ENCODE peak calls at places on chromosome 11, in seven cellular contexts. O, C, T, K, Q, N and V are unnamed samples.

GRCh38 chr11:97614571-97614970 is 1224.8 kb downstream of the JRKL start:
- DNase-seq in Q (no peak), O (no peak), K (no peak), C (no peak), T (no peak), N (no peak), V (no peak)

GRCh38 chr11:99277281-99277680 is 256.5 kb downstream of the CNTN5 start:
- DNase-seq in O (no peak), C (no peak), Q (no peak), N (no peak), K (no peak), T (no peak), V (no peak)

GRCh38 chr11:115716577-115717214 is 212.5 kb upstream of the CADM1 start:
- DNase-seq in T (peak), Q (no peak), N (no peak), K (no peak), C (no peak), O (no peak), V (no peak)

GRCh38 chr11:78835646-78836045 is 261.0 kb upstream of the NARS2 start:
- DNase-seq in O (no peak), N (no peak), C (no peak), K (no peak), T (no peak), Q (no peak), V (no peak)

GRCh38 chr11:26331911-26332571 is at the start of gene ANO3:
- DNase-seq in Q (no peak), K (peak), T (peak), C (peak), N (peak), O (peak), V (peak)

GRCh38 chr11:91446267-91446666 is 778.4 kb upstream of the FAT3 start:
- DNase-seq in O (no peak), T (no peak), K (no peak), N (no peak), Q (no peak), C (no peak), V (no peak)

GRCh38 chr11:114102993-114103896 is 43.7 kb downstream of the ZBTB16 start:
- DNase-seq in K (no peak), Q (no peak), T (no peak), N (no peak), O (no peak), C (no peak), V (no peak)

GRCh38 chr11:69008774-69009440 is 4.1 kb downstream of the MRGPRF start:
- DNase-seq in T (no peak), Q (peak), K (no peak), O (peak), C (peak), N (no peak), V (peak)

GRCh38 chr11:17544181-17544622 is at the start of gene USH1C:
- DNase-seq in Q (peak), K (no peak), T (no peak), O (peak), N (no peak), C (no peak), V (no peak)

GRCh38 chr11:73991471-73992006 is 8.9 kb upstream of the UCP2 start:
- DNase-seq in O (no peak), C (no peak), T (no peak), N (no peak), Q (peak), K (no peak), V (peak)

GRCh38 chr11:75482310-75482606 is 43.5 kb downstream of the GDPD5 start:
- DNase-seq in C (no peak), Q (no peak), N (no peak), K (no peak), T (no peak), O (no peak), V (no peak)

GRCh38 chr11:114738954-114739353 is 60.6 kb downstream of the NXPE2 start:
- DNase-seq in Q (no peak), T (peak), N (peak), K (peak), C (peak), O (no peak), V (peak)

GRCh38 chr11:28017816-28018215 is 90.1 kb downstream of the KIF18A start:
- DNase-seq in C (peak), Q (no peak), K (no peak), N (no peak), T (no peak), O (no peak), V (no peak)

GRCh38 chr11:35404397-35404775 is 15.0 kb downstream of the SLC1A2 start:
- DNase-seq in O (peak), N (no peak), Q (no peak), K (no peak), T (no peak), C (peak), V (peak)

GRCh38 chr11:20477418-20478090 is 90.0 kb downstream of the PRMT3 start:
- DNase-seq in Q (no peak), K (no peak), O (no peak), T (no peak), N (no peak), C (no peak), V (no peak)

GRCh38 chr11:128310676-128311445 is 276.5 kb downstream of the ETS1 start:
- DNase-seq in O (no peak), C (peak), N (no peak), Q (no peak), T (no peak), K (no peak), V (no peak)

GRCh38 chr11:122045181-122045586 is 70.8 kb downstream of the BLID start:
- DNase-seq in Q (no peak), C (peak), N (no peak), O (no peak), K (no peak), T (no peak), V (no peak)

GRCh38 chr11:11426226-11426915 is 73.3 kb upstream of the CSNK2A3 start:
- DNase-seq in K (no peak), O (no peak), C (peak), T (no peak), Q (no peak), N (no peak), V (no peak)

GRCh38 chr11:9601041-9601875 is 27.8 kb downstream of the WEE1 start:
- DNase-seq in N (no peak), C (peak), T (peak), O (no peak), Q (peak), K (no peak), V (peak)

GRCh38 chr11:46553746-46554204 is 40.0 kb downstream of the AMBRA1 start:
- DNase-seq in Q (no peak), C (peak), O (no peak), T (no peak), K (no peak), N (no peak), V (no peak)

GRCh38 chr11:130719516-130719915 is 196.8 kb downstream of the SNX19 start:
- DNase-seq in T (no peak), O (no peak), Q (no peak), C (no peak), K (no peak), N (no peak), V (no peak)

GRCh38 chr11:130772266-130773227 is 143.7 kb downstream of the SNX19 start:
- DNase-seq in C (peak), O (no peak), K (no peak), T (no peak), N (no peak), Q (no peak), V (no peak)

GRCh38 chr11:13850256-13851010 is 112.1 kb upstream of the SPON1 start:
- DNase-seq in N (no peak), T (peak), K (no peak), Q (no peak), C (no peak), O (no peak), V (no peak)

GRCh38 chr11:72443016-72443415 is 8.7 kb upstream of the CLPB start:
- DNase-seq in T (no peak), O (no peak), N (no peak), C (peak), K (no peak), Q (no peak), V (no peak)

GRCh38 chr11:134380229-134380628 is 31.8 kb downstream of the B3GAT1 start:
- DNase-seq in N (no peak), O (no peak), Q (no peak), C (no peak), T (no peak), K (no peak), V (no peak)

GRCh38 chr11:86606849-86607481 is 65.5 kb downstream of the ME3 start:
- DNase-seq in K (no peak), N (no peak), C (no peak), O (no peak), Q (no peak), T (no peak), V (no peak)

GRCh38 chr11:35418847-35419712 is at the start of gene SLC1A2:
- DNase-seq in K (no peak), N (no peak), T (peak), O (peak), C (no peak), Q (no peak), V (peak)

GRCh38 chr11:92123540-92123939 is 101.1 kb upstream of the FAT3 start:
- DNase-seq in T (no peak), O (no peak), Q (no peak), N (no peak), K (no peak), C (peak), V (no peak)

GRCh38 chr11:76835928-76836612 is 24.6 kb upstream of the ACER3 start:
- DNase-seq in T (no peak), O (no peak), N (peak), Q (no peak), K (no peak), C (no peak), V (no peak)

GRCh38 chr11:64101461-64101860 is 64.5 kb downstream of the MACROD1 start:
- DNase-seq in T (no peak), K (no peak), Q (no peak), C (no peak), N (no peak), O (no peak), V (no peak)

GRCh38 chr11:33694346-33695050 is 6.1 kb downstream of the C11orf91 start:
- DNase-seq in K (no peak), N (no peak), O (no peak), Q (no peak), T (no peak), C (no peak), V (no peak)

GRCh38 chr11:31805037-31805628 is 6.0 kb downstream of the PAX6 start:
- DNase-seq in O (peak), Q (no peak), N (no peak), C (no peak), T (no peak), K (no peak), V (no peak)

GRCh38 chr11:130168105-130168504 is 8.5 kb downstream of the ST14 start:
- DNase-seq in C (peak), T (no peak), Q (no peak), O (no peak), N (no peak), K (no peak), V (no peak)

GRCh38 chr11:36878747-36879146 is 280.7 kb upstream of the RAG2 start:
- DNase-seq in N (no peak), T (no peak), C (no peak), K (no peak), O (no peak), Q (no peak), V (no peak)

GRCh38 chr11:10824888-10825287 is 16.2 kb upstream of the EIF4G2 start:
- DNase-seq in O (no peak), K (no peak), N (no peak), Q (no peak), T (no peak), C (no peak), V (no peak)

GRCh38 chr11:96342131-96342970 is 644 bp downstream of the MAML2 start:
- DNase-seq in Q (no peak), N (no peak), K (no peak), O (no peak), C (no peak), T (no peak), V (no peak)
- H3K27ac ChIP-seq in Q (peak), N (peak), K (no peak), O (peak), C (peak), T (peak), V (peak)

GRCh38 chr11:83008581-83008923 is 63.1 kb downstream of the RAB30 start:
- DNase-seq in O (no peak), K (no peak), N (no peak), T (no peak), Q (no peak), C (no peak), V (no peak)

GRCh38 chr11:83011333-83012167 is 60.1 kb downstream of the RAB30 start:
- DNase-seq in C (no peak), K (no peak), O (no peak), Q (no peak), T (peak), N (no peak), V (no peak)

GRCh38 chr11:83014951-83015350 is 56.7 kb downstream of the RAB30 start:
- DNase-seq in Q (no peak), N (no peak), O (no peak), C (no peak), K (no peak), T (no peak), V (no peak)

GRCh38 chr11:83009999-83010398 is 61.7 kb downstream of the RAB30 start:
- DNase-seq in O (no peak), Q (no peak), T (no peak), C (no peak), K (no peak), N (no peak), V (no peak)

GRCh38 chr11:83012168-83013067 is 59.3 kb downstream of the RAB30 start:
- DNase-seq in C (no peak), N (no peak), O (no peak), K (no peak), T (no peak), Q (no peak), V (no peak)
- H3K27ac ChIP-seq in C (no peak), N (no peak), O (no peak), K (no peak), T (peak), Q (no peak), V (peak)

GRCh38 chr11:111522426-111522825 is 7.8 kb downstream of the HOATZ start:
- DNase-seq in O (no peak), Q (no peak), N (no peak), C (no peak), T (no peak), K (no peak), V (no peak)

GRCh38 chr11:111521132-111521531 is 6.6 kb downstream of the HOATZ start:
- DNase-seq in Q (no peak), O (no peak), C (no peak), T (no peak), K (no peak), N (no peak), V (no peak)

GRCh38 chr11:111515591-111515990 is 1.0 kb downstream of the HOATZ start:
- DNase-seq in N (no peak), T (no peak), C (no peak), K (no peak), Q (no peak), O (no peak), V (no peak)

GRCh38 chr11:111520565-111520964 is 6.0 kb downstream of the HOATZ start:
- DNase-seq in K (no peak), C (no peak), N (no peak), Q (no peak), O (no peak), T (no peak), V (no peak)

DNA sequence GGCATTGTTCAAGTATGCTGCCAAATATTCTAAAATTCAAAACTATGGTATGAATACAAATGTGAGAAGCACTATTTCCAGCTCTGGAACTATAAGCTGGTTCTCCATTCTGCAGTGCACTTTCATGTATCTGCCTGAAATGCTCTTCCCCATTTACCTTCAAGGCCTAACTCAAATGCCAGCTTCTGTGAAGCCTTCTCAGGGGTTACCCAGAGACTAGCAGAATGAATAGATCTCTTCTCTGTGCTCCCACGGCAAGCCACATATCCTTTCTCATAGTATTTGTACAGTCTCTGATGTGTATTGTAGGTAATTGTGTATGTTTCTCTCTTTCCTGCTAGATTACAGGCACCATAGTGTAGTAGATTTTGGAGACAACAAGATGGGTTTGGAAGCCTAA is 4.1 kb downstream of the HOATZ start:
- DNase-seq in T (no peak), C (no peak), Q (no peak), O (no peak), N (no peak), K (no peak), V (no peak)
- H3K27ac ChIP-seq in T (no peak), C (no peak), Q (no peak), O (no peak), N (no peak), K (no peak), V (no peak)

DNA sequence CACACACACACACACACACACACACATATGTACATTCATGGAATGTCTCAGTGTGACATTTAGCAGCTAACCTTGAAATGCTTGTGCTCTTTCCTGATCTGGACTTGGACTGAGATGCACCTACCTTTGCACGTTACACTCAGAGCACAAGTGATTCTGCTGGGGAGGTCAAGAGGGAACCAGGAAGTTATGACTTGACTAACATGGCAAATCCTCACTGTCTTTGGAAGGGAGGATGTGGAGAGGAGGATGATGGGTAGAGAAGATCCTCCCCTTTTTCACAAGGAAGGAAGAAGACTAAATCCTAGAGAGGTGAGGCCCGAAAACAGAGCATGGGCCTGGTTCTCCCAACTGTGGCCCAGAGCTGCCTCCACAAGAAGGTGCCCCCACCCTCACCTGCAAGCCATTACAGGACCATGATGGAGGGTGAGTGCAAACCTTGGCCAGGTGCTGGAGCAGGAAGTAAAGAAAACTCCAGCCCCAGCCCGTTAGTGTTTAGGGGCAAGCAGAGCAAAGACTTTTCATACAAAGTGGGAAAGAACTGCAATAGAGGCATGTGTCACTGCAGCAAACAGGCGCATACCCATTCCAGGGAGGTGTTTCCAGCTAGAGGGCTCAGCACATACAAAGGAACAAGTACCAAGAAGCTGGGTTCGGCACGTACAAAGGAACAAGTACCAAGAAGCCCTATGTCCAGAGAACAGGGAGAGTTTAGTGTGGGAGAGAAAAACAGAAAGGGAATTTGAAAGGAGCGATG is 26.4 kb downstream of the SCN4B start:
- DNase-seq in N (no peak), T (no peak), Q (no peak), K (no peak), C (peak), O (no peak), V (no peak)
- H3K27ac ChIP-seq in N (no peak), T (no peak), Q (no peak), K (no peak), C (no peak), O (no peak), V (no peak)

GRCh38 chr11:108670381-108670930 is 5.6 kb downstream of the DDX10 start:
- DNase-seq in T (no peak), O (no peak), K (no peak), C (no peak), Q (no peak), N (no peak), V (no peak)
- H3K27ac ChIP-seq in T (no peak), O (no peak), K (no peak), C (no peak), Q (no peak), N (no peak), V (no peak)

DNA sequence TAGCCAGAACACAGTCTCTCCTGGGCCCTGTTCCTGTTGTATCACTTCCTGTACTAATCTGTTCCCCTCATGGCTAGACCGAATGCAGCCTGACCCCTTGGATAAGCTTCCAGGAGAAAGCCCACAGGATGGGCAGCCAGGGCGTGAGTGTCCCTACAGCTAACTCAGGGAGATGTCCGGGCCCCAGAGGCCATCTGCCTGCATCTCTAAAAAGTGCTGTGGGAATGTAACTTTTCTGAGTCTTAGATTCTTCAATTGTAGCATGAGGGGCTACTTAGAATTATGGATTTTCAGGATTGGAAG is 7.7 kb upstream of the MALAT1 start:
- DNase-seq in O (peak), T (no peak), C (no peak), Q (no peak), K (no peak), N (no peak), V (no peak)
- H3K27ac ChIP-seq in O (peak), T (peak), C (peak), Q (peak), K (no peak), N (peak), V (peak)

GRCh38 chr11:126415669-126416420 is 60.4 kb downstream of the ST3GAL4 start:
- DNase-seq in Q (no peak), N (no peak), T (peak), O (no peak), C (no peak), K (no peak), V (peak)
- H3K27ac ChIP-seq in Q (peak), N (peak), T (peak), O (peak), C (no peak), K (no peak), V (peak)

DNA sequence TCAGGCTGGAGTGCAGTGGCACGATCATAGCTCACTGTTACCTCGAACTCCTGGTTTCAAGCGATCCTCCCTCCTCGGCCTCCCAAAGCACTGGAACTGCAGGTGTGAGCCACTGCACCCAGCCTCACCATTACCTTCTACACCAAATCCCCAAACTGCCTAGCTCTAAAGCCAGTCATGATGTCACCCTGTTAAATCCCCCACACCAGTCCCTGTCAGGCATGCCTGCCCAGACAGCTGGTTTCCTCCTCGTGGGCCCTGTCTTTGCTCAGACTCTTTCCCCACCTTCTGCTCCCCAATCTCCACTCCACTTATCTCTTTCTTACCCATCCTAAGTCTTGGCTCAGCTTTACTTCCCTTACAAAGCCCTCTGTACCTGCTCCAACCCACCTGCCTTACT is 12.5 kb upstream of the EXPH5 start:
- DNase-seq in T (no peak), N (no peak), K (no peak), O (no peak), C (no peak), Q (no peak), V (no peak)
- H3K27ac ChIP-seq in T (no peak), N (no peak), K (no peak), O (no peak), C (no peak), Q (no peak), V (no peak)